ENCODE peak calls at places on chromosomes 3 and 15, in nine cellular contexts. B, T, F, D, M, J, C, Z and A are unnamed samples. For H3K4me1 and H3K27me3, the result is how much of the 10 kb centered on the place peaks cover.

GRCh38 chr15:75725719-75726607 is 13.3 kb upstream of the CSPG4 start:
- DNase-seq in B (no peak), T (no peak), F (no peak), D (no peak), M (no peak), J (no peak), C (no peak), Z (no peak), A (no peak)

GRCh38 chr3:168249539-168250414 is 154.1 kb upstream of the GOLIM4 start:
- DNase-seq in B (no peak), T (peak), F (no peak), D (peak), M (peak), J (peak), C (peak), Z (peak), A (peak)

GRCh38 chr3:52495777-52496602 is 852 bp downstream of the STAB1 start:
- DNase-seq in B (no peak), T (no peak), F (no peak), D (no peak), M (no peak), J (no peak), C (peak), Z (no peak), A (peak)

GRCh38 chr3:114827495-114827894 is 319.6 kb downstream of the ZBTB20 start:
- DNase-seq in B (peak), T (no peak), F (no peak), D (peak), M (peak), J (no peak), C (no peak), Z (peak), A (no peak)

GRCh38 chr15:42137461-42138261 is 18.8 kb downstream of the PLA2G4F start:
- DNase-seq in B (peak), T (no peak), F (no peak), D (peak), M (peak), J (no peak), C (peak), Z (peak), A (no peak)

GRCh38 chr3:40287248-40287647 is 22.3 kb upstream of the EIF1B start:
- DNase-seq in B (no peak), T (no peak), F (no peak), D (no peak), M (no peak), J (no peak), C (no peak), Z (no peak), A (no peak)

GRCh38 chr3:41224120-41224806 is 25.0 kb downstream of the CTNNB1 start:
- DNase-seq in B (no peak), T (no peak), F (no peak), D (no peak), M (peak), J (no peak), C (no peak), Z (no peak), A (no peak)

GRCh38 chr3:110752307-110752706 is 319.3 kb upstream of the NECTIN3 start:
- DNase-seq in B (no peak), T (no peak), F (no peak), D (no peak), M (peak), J (no peak), C (no peak), Z (peak), A (no peak)

GRCh38 chr15:63502137-63502801 is 2.1 kb upstream of the USP3 start:
- DNase-seq in B (no peak), T (no peak), F (no peak), D (no peak), M (peak), J (no peak), C (no peak), Z (no peak), A (no peak)

GRCh38 chr3:194837457-194838135 is 151.9 kb downstream of the FAM43A start:
- DNase-seq in B (no peak), T (no peak), F (no peak), D (no peak), M (no peak), J (no peak), C (no peak), Z (no peak), A (no peak)

GRCh38 chr3:190519886-190520285 is 6.0 kb downstream of the IL1RAP start:
- DNase-seq in B (no peak), T (no peak), F (no peak), D (no peak), M (peak), J (no peak), C (no peak), Z (no peak), A (no peak)

GRCh38 chr3:126927846-126928245 is 55.1 kb upstream of the PLXNA1 start:
- DNase-seq in B (no peak), T (no peak), F (no peak), D (no peak), M (peak), J (no peak), C (no peak), Z (peak), A (no peak)

GRCh38 chr3:177977381-177978158 is 558.7 kb upstream of the KCNMB2 start:
- DNase-seq in B (no peak), T (no peak), F (no peak), D (peak), M (peak), J (no peak), C (no peak), Z (no peak), A (no peak)

GRCh38 chr15:60798821-60799220 is 319.9 kb upstream of the ICE2 start:
- DNase-seq in B (no peak), T (no peak), F (no peak), D (no peak), M (no peak), J (no peak), C (no peak), Z (no peak), A (no peak)

GRCh38 chr3:171862993-171863521 is 19.9 kb downstream of the TMEM212 start:
- DNase-seq in B (no peak), T (no peak), F (no peak), D (no peak), M (no peak), J (no peak), C (no peak), Z (no peak), A (no peak)

GRCh38 chr3:185276415-185276814 is 22.6 kb upstream of the EHHADH start:
- DNase-seq in B (no peak), T (no peak), F (no peak), D (no peak), M (no peak), J (no peak), C (no peak), Z (no peak), A (no peak)

GRCh38 chr3:123628996-123629746 is 44.3 kb upstream of the HACD2 start:
- DNase-seq in B (no peak), T (no peak), F (no peak), D (no peak), M (no peak), J (no peak), C (no peak), Z (no peak), A (no peak)

GRCh38 chr3:185820973-185821758 is 3.7 kb downstream of the IGF2BP2 start:
- DNase-seq in B (no peak), T (no peak), F (no peak), D (no peak), M (peak), J (no peak), C (no peak), Z (peak), A (no peak)

GRCh38 chr3:123618768-123619484 is 34.1 kb upstream of the HACD2 start:
- DNase-seq in B (no peak), T (peak), F (peak), D (no peak), M (peak), J (peak), C (peak), Z (no peak), A (peak)

GRCh38 chr15:29123171-29123570 is 146.5 kb downstream of the NSMCE3 start:
- DNase-seq in B (no peak), T (no peak), F (no peak), D (no peak), M (no peak), J (no peak), C (no peak), Z (no peak), A (no peak)

GRCh38 chr3:64494530-64494929 is 193.3 kb downstream of the ADAMTS9 start:
- DNase-seq in B (no peak), T (no peak), F (no peak), D (no peak), M (no peak), J (no peak), C (no peak), Z (no peak), A (no peak)

GRCh38 chr3:129106320-129106719 is 15.3 kb downstream of the RAB43 start:
- DNase-seq in B (no peak), T (no peak), F (no peak), D (no peak), M (peak), J (no peak), C (no peak), Z (peak), A (no peak)

GRCh38 chr3:146803746-146804145 is 198.6 kb upstream of the PLSCR5 start:
- DNase-seq in B (no peak), T (no peak), F (no peak), D (no peak), M (no peak), J (no peak), C (no peak), Z (peak), A (no peak)

GRCh38 chr3:11060500-11061251 is 68.1 kb downstream of the SLC6A1 start:
- DNase-seq in B (peak), T (peak), F (no peak), D (peak), M (peak), J (peak), C (peak), Z (peak), A (no peak)

GRCh38 chr15:63474810-63475316 is 29.5 kb upstream of the USP3 start:
- DNase-seq in B (no peak), T (peak), F (no peak), D (no peak), M (peak), J (no peak), C (no peak), Z (no peak), A (no peak)

GRCh38 chr3:191329654-191330308 is 545 bp downstream of the UTS2B start:
- DNase-seq in B (peak), T (peak), F (no peak), D (no peak), M (peak), J (peak), C (peak), Z (peak), A (peak)

GRCh38 chr3:37963635-37964034 is 27.0 kb upstream of the VILL start:
- DNase-seq in B (no peak), T (no peak), F (no peak), D (no peak), M (no peak), J (no peak), C (no peak), Z (no peak), A (no peak)

GRCh38 chr3:134487406-134487805 is 1.5 kb downstream of the CEP63 start:
- DNase-seq in B (no peak), T (no peak), F (no peak), D (no peak), M (no peak), J (no peak), C (no peak), Z (no peak), A (no peak)

GRCh38 chr3:134315286-134316106 is 58.8 kb downstream of the AMOTL2 start:
- DNase-seq in B (no peak), T (no peak), F (peak), D (no peak), M (peak), J (peak), C (no peak), Z (peak), A (peak)

GRCh38 chr3:36679384-36680200 is 84.8 kb downstream of the DCLK3 start:
- DNase-seq in B (no peak), T (no peak), F (no peak), D (peak), M (peak), J (no peak), C (no peak), Z (no peak), A (no peak)

GRCh38 chr15:68821898-68822380 is 1.2 kb upstream of the ANP32A start:
- DNase-seq in B (no peak), T (no peak), F (no peak), D (no peak), M (peak), J (no peak), C (no peak), Z (no peak), A (no peak)

GRCh38 chr3:175103298-175103697 is 244.2 kb downstream of the NAALADL2 start:
- DNase-seq in B (no peak), T (no peak), F (no peak), D (no peak), M (peak), J (no peak), C (no peak), Z (no peak), A (no peak)

GRCh38 chr3:146159616-146160232 is 1.3 kb downstream of the PLOD2 start:
- DNase-seq in B (no peak), T (no peak), F (no peak), D (no peak), M (no peak), J (no peak), C (no peak), Z (no peak), A (no peak)

GRCh38 chr15:80996247-80996646 is 4.5 kb upstream of the TLNRD1 start:
- DNase-seq in B (peak), T (no peak), F (no peak), D (no peak), M (peak), J (no peak), C (no peak), Z (peak), A (no peak)

GRCh38 chr3:14436954-14437281 is 34.5 kb downstream of the SLC6A6 start:
- DNase-seq in B (no peak), T (no peak), F (no peak), D (no peak), M (no peak), J (no peak), C (no peak), Z (no peak), A (no peak)
- H3K4me1 ChIP-seq in B (half or more), T (half or more), F (half or more), D (half or more), M (half or more), J (under half), C (under half), Z (under half), A (half or more)

DNA sequence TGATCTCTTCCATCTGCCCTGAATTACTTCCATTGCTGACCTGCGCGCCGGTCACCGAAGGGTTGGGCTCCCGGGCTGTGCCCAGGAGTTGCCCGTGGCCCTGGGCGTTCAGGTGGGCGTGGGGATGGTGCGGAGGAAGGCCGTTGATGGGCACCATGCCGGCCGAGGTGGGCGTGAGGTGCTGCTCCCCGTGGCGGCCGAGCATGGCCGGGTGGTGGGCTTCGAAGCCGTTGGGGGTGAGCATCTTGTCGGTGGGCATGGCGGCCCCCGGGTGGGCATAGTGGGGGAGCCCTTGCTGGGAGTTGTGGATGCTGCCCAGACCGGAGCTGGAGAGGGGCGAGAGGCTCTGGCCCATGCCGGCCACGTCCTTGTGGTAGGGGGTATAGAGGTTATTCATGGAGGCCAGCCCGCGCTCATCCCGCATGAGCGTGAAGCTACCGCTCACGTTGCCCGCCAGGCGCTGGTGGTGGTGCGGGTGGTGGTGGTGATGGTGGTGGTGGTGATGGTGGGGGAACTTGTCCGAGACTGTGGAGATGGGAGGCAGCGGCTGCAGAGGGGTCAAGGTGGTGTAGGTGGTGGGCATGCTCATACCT is 1.0 kb downstream of the ONECUT1 start:
- DNase-seq in B (no peak), T (no peak), F (no peak), D (no peak), M (no peak), J (no peak), C (no peak), Z (no peak), A (no peak)
- H3K27me3 ChIP-seq in B (half or more), T (under half), F (under half), D (under half), M (under half), J (half or more), C (under half), Z (half or more), A (under half)

DNA sequence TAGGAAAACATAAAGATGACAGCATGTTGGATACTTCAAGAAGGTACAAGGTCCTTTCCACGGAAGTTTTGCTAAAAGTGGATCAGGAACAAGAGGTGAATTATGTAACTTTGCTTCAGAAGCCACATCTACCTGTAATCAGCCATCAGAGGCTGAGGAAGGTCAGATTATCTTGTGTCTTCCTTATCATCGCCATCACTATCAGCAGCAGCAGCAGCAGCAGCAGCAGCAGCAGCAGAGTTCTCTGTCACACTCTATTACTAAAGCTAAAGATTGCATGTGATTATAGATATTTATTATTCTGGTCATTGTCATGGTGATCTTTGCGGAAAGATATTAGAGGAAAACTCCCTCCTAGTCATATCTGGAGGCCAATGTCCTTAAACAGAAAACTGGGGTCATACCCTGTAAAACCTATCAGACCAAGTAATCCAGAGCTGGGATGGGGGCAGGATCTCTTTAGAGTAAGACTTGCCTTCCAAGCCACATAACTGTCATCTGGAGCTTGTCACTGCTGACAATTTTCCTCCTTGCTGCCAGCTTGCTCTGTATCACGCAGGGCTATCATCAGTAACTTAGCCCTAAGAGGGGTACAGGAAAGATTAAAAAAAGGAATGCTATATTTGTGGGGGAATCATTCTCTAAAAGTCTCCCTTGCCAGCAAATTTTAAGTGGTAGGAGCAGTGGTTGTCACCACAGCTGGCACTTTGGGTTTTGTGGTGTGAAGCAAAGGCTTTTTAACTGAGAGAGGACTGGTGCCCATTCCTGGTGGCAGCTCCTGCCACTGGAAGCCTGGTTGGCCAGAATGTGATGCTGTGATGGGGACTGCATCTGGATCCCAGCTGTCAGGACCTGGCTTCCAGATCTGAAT is 130.9 kb upstream of the RASGRP1 start:
- DNase-seq in B (no peak), T (no peak), F (no peak), D (no peak), M (no peak), J (no peak), C (no peak), Z (no peak), A (no peak)
- H3K27ac ChIP-seq in B (peak), T (peak), F (no peak), D (no peak), M (no peak), J (no peak), C (peak), Z (no peak), A (no peak)

DNA sequence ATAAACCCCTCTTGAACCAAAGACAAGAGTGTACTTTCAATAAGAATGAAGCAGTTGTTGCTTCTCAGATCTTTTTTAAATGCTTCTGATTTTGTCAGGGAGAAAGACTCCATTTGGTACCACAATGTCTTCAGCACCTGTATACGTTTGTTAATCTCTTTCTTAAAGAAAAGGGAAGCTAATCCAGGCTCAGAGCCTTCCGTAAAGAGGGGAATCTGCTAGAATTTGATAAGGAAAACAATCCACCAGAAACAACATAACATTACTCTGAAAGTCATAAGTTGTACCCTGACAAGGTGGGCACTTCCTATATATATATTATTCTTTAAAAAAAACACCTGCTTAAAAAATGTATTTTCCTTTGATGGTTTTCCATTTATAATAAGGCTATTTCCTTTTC is 19.8 kb downstream of the SH3BP5 start:
- DNase-seq in B (no peak), T (no peak), F (no peak), D (no peak), M (no peak), J (no peak), C (no peak), Z (no peak), A (no peak)
- H3K4me1 ChIP-seq in B (half or more), T (under half), F (half or more), D (under half), M (under half), J (under half), C (under half), Z (under half), A (under half)

GRCh38 chr15:101326462-101327146 is 31.6 kb upstream of the SNRPA1 start:
- DNase-seq in B (no peak), T (no peak), F (no peak), D (no peak), M (no peak), J (no peak), C (no peak), Z (no peak), A (no peak)
- H3K27me3 ChIP-seq in B (under half), T (under half), F (under half), D (under half), M (half or more), J (under half), C (under half), Z (under half), A (under half)

DNA sequence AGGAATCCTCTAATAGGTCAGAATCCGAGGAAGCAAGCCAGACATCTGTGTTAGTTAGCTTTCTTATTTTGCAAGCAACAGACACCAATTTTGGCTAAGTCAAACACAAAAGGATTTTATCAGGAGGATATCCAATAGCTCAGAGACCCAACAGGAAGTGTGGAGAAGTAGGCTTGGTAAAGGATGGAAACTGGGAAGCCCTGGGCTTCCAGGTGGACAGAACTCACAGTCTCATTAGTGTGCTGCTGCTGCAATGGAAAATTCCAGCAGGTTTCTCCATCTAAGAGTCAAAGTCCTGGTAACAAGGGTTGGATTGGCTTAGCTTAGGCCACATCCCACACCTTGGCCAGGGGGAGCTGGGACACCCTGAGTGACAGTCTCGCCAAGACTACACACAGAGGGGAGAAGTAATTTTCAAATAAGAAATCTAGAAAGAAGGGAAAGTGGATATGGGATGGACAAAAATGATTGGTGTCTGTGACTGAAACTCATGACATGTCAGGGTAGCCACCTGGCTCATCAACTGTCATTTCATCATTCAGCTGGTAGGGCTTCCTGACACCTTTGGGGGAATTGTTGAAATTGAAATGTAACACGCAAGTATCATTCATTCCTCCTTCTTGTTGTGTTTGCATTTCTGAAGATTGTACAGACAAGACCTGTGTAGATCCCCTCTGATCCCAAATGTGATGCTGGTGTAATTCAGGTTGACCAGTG is 158.6 kb downstream of the THSD4 start:
- DNase-seq in B (no peak), T (no peak), F (no peak), D (no peak), M (no peak), J (no peak), C (no peak), Z (no peak), A (no peak)
- H3K27ac ChIP-seq in B (no peak), T (peak), F (peak), D (no peak), M (peak), J (no peak), C (no peak), Z (no peak), A (no peak)